ENCODE peak calls at places on chromosomes 11 and 22, in ten cellular contexts. M is HL-60, T is pancreas, E is psoas muscle, J is heart left ventricle, L is mammary epithelial cell, D is fibroblast of pulmonary artery, R is fibroblast of lung, Z is endothelial cell, W is cardiac muscle cell. Y is an unnamed sample.

GRCh38 chr11:46686886-46687810 is 13.3 kb downstream of the ARHGAP1 start:
- DNase-seq in W (no peak), L (peak; percentile 97), J (no peak), E (no peak), T (no peak), Z (no peak), M (no peak), D (peak; percentile 86), R (peak; percentile 92), Y (no peak)

GRCh38 chr22:17475318-17476212 is 87.7 kb upstream of the SLC25A18 start:
- DNase-seq in E (peak; percentile 72), M (no peak), Z (no peak), T (no peak), L (no peak), W (no peak), J (no peak), R (no peak), D (no peak), Y (no peak)

GRCh38 chr11:11416502-11416901 is 63.5 kb upstream of the CSNK2A3 start:
- DNase-seq in R (peak; percentile 34), E (no peak), L (peak; percentile 62), W (no peak), D (no peak), M (peak; percentile 96), T (no peak), J (no peak), Z (no peak), Y (no peak)

GRCh38 chr22:36287881-36288515 is 35.1 kb downstream of the APOL1 start:
- DNase-seq in D (no peak), E (peak; percentile 53), R (no peak), J (no peak), M (no peak), T (no peak), L (no peak), Z (no peak), W (no peak), Y (no peak)

GRCh38 chr11:70502677-70503076 is 104.3 kb downstream of the CTTN start:
- DNase-seq in D (no peak), M (no peak), E (peak; percentile 11), J (no peak), R (no peak), Z (no peak), W (no peak), L (no peak), T (no peak), Y (no peak)

GRCh38 chr11:20511982-20512381 is 87.4 kb upstream of the SLC6A5 start:
- DNase-seq in R (no peak), L (no peak), T (no peak), W (peak; percentile 5), Z (no peak), J (no peak), M (no peak), D (no peak), E (no peak), Y (no peak)

GRCh38 chr22:42993651-42994275 is 21.2 kb downstream of the PACSIN2 start:
- DNase-seq in J (no peak), R (peak; percentile 63), T (no peak), Z (no peak), W (no peak), E (no peak), L (no peak), M (peak; percentile 66), D (peak; percentile 63), Y (no peak)

GRCh38 chr11:81203876-81204275 is 1529.8 kb downstream of the FAM181B start:
- DNase-seq in E (no peak), J (no peak), L (no peak), T (no peak), W (no peak), Z (no peak), D (no peak), M (no peak), R (no peak), Y (no peak)

GRCh38 chr11:83574516-83574915 is 288.3 kb upstream of the CCDC90B start:
- DNase-seq in M (no peak), E (no peak), R (no peak), Z (no peak), W (no peak), J (no peak), T (no peak), D (no peak), L (peak; percentile 14), Y (no peak)

GRCh38 chr11:76761959-76762358 is 21.2 kb upstream of the TSKU start:
- DNase-seq in R (no peak), T (no peak), E (no peak), W (no peak), J (peak; percentile 7), D (no peak), M (no peak), Z (no peak), L (no peak), Y (no peak)

DNA sequence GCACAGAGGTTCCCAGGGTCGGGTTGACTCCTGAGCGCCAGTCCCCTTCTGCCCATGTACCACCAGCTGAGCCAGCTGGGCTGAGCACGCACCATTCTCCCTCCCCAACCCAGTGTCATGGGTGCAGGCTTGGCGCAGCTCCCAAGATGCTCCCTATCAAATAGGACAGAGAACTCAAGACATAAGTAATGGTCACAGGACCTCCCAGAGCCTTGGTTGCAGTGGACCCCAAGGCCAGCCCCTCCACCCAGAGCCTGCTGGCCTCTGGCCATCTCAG is 1.8 kb downstream of the IL18BP start:
- DNase-seq in L (no peak), M (no peak), R (no peak), J (no peak), W (no peak), E (no peak), Z (no peak), T (no peak), D (no peak), Y (no peak)
- TF ChIP-seq CTCF in L (no peak), M (no peak), R (no peak), J (no peak), W (no peak), E (no peak), Z (no peak), T (no peak), D (no peak), Y (no peak)

DNA sequence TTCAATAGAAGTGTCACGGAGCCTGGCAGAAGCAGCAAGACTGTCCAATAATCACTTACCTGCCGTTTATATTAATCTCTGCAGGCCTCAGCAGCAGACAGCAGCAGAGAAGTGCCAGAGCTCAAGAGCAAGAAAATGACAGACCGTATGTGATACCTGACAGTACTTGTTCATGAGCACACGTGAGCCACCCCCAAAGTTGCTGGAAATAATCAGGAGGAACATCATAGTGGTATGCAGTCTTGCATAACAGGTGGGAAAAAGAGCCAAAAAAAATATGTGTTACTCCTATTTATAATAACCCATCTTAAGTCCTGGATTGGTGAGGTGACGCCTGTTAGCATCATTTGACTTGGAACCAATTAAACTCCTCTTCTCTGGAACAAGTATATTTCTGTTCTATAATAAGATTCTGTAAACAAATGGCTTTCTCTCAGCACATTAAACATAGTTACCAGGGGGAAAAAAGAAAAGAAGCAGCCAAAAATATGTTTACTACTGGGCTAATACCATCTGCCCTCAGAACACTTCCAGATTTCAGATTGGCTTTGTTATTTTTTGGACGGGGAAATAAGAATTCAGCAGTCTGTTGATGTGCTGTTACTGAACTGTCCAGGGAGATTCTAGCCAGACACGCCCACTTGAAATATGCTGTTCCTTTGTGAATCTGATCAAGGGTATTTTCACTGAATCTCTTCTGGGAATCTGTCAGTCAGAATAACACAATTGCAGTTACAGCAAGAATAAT is 7.9 kb upstream of the SLN start:
- DNase-seq in W (no peak), Z (no peak), D (no peak), L (peak; percentile 40), R (no peak), E (no peak), M (no peak), T (no peak), J (no peak), Y (no peak)
- TF ChIP-seq CTCF in W (no peak), Z (no peak), D (no peak), L (no peak), R (no peak), E (no peak), M (no peak), T (no peak), J (no peak), Y (no peak)

GRCh38 chr11:12626616-12627015 is 47.6 kb upstream of the TEAD1 start:
- DNase-seq in T (no peak), J (no peak), D (no peak), R (no peak), W (no peak), E (no peak), L (no peak), M (no peak), Z (no peak), Y (no peak)

GRCh38 chr11:12628322-12628721 is 45.9 kb upstream of the TEAD1 start:
- DNase-seq in M (no peak), D (no peak), E (no peak), J (no peak), T (peak; percentile 22), W (no peak), Z (no peak), L (no peak), R (no peak), Y (no peak)

GRCh38 chr11:12631651-12632050 is 42.6 kb upstream of the TEAD1 start:
- DNase-seq in T (no peak), M (no peak), W (no peak), L (no peak), D (no peak), R (no peak), Z (no peak), J (no peak), E (no peak), Y (no peak)

GRCh38 chr11:12625438-12626071 is 48.7 kb upstream of the TEAD1 start:
- DNase-seq in D (peak; percentile 62), M (no peak), T (no peak), L (peak; percentile 12), Z (no peak), E (no peak), J (no peak), R (peak; percentile 95), W (no peak), Y (no peak)

GRCh38 chr11:12629601-12630313 is 44.5 kb upstream of the TEAD1 start:
- DNase-seq in W (no peak), L (peak; percentile 19), R (peak; percentile 65), J (no peak), Z (no peak), D (peak; percentile 65), M (no peak), E (no peak), T (no peak), Y (no peak)
- TF ChIP-seq CTCF in W (no peak), L (no peak), R (no peak), J (no peak), Z (no peak), D (no peak), M (no peak), E (no peak), T (no peak), Y (no peak)

DNA sequence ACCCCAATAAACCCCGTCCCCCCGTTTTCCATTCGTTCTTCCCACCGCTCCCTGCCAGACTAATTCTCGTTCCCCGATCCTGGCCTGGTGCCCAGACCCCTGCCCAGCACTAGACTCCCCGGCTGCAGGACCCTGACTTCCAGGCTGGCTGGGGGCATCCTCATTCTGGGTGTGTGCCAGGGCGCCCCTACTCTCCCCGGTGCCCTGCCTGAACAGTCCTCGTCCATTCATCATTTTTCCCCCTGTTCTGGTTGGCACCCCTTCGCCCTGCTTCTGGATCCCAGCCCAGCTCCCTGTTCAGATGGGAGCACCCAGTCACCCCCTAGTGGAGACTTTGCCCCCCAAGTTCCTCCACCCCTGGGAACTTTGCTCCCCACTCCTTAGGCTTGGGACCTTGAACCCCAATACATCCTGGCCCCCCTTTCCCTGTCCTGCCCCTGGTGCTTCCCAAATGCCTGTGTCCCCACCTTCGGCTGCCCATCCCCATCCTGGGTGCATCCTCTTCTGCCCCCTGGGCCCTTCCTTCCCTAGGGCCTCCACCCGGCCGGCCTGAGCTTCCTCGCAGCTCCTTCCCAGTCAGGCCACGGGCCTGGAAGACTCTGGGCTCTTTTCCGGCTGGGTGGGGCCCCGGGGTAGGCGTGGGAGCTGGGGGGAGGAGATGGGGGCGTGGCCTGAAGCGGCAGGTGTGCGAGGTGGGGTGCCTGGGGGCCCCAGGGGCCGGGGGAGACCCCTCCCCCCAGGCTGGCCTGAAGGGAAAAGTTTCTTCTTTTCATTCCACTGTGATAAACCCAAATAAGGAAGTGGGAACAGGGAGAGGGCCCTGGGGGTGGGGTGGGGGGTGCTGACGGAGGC is 882 bp downstream of the PLCB3 start:
- DNase-seq in D (no peak), R (peak; percentile 25), T (peak; percentile 52), M (no peak), J (peak; percentile 66), L (peak; percentile 69), E (peak; percentile 74), W (no peak), Z (peak; percentile 38), Y (no peak)
- TF ChIP-seq CTCF in D (peak; percentile 39), R (peak; percentile 44), T (no peak), M (no peak), J (no peak), L (peak; percentile 40), E (no peak), W (peak; percentile 48), Z (no peak), Y (no peak)